ENCODE peak calls at places on chromosomes 7 and 10, in five cellular contexts. C is WERI-Rb-1, Z is NCI-H1105, X is NCI-H2107, I is left ventricle myocardium inferior. M is an unnamed sample.

GRCh38 chr7:25998499-25998898 is 153.5 kb upstream of the NFE2L3 start:
- DNase-seq in X (no peak), Z (no peak), C (no peak), I (no peak), M (no peak)

GRCh38 chr7:120538335-120538734 is 265.4 kb downstream of the KCND2 start:
- DNase-seq in Z (no peak), I (no peak), C (no peak), X (no peak), M (no peak)

GRCh38 chr7:80387634-80388033 is 124.2 kb downstream of the GNAT3 start:
- DNase-seq in X (no peak), I (no peak), Z (no peak), C (no peak), M (no peak)

GRCh38 chr7:909358-910329 is 33.3 kb downstream of the GET4 start:
- DNase-seq in X (no peak), I (peak), C (no peak), Z (no peak), M (no peak)

GRCh38 chr10:13535346-13535745 is 6.5 kb upstream of the BEND7 start:
- DNase-seq in C (no peak), X (no peak), Z (no peak), I (no peak), M (no peak)

GRCh38 chr10:105253843-105254242 is 612.8 kb downstream of the SORCS3 start:
- DNase-seq in Z (no peak), X (no peak), C (peak), I (no peak), M (no peak)

GRCh38 chr10:71831646-71832552 is 19.2 kb downstream of the PSAP start:
- DNase-seq in C (no peak), X (no peak), I (no peak), Z (no peak), M (no peak)

GRCh38 chr10:73076361-73077183 is 20.1 kb downstream of the P4HA1 start:
- DNase-seq in C (no peak), I (peak), X (no peak), Z (no peak), M (no peak)

GRCh38 chr10:132591166-132591971 is 53.8 kb downstream of the INPP5A start:
- DNase-seq in I (peak), C (peak), Z (no peak), X (no peak), M (peak)

GRCh38 chr10:22427101-22427500 is 81.8 kb downstream of the SPAG6 start:
- DNase-seq in C (no peak), I (no peak), Z (no peak), X (no peak), M (no peak)

GRCh38 chr10:49254556-49255318 is 44.2 kb upstream of the C10orf71 start:
- DNase-seq in Z (no peak), X (no peak), C (no peak), I (no peak), M (no peak)